ENCODE peak calls at places on chromosome 13, in ten cellular contexts. A, C, G, Z, B, H, W, Y, F and O are unnamed samples.

GRCh38 chr13:53200498-53201453 is 172.2 kb downstream of the OLFM4 start:
- DNase-seq in A (peak; percentile 76), C (peak; percentile 79), G (no peak), Z (no peak), B (peak; percentile 33), H (no peak), W (peak; percentile 72), Y (no peak), F (no peak), O (peak; percentile 37)

GRCh38 chr13:29861694-29862110 is 11.3 kb upstream of the UBL3 start:
- DNase-seq in A (no peak), C (no peak), G (no peak), Z (peak; percentile 32), B (no peak), H (peak; percentile 85), W (no peak), Y (no peak), F (no peak), O (no peak)

GRCh38 chr13:49374585-49375290 is 69.1 kb downstream of the CAB39L start:
- DNase-seq in A (no peak), C (no peak), G (no peak), Z (peak; percentile 19), B (no peak), H (peak; percentile 78), W (no peak), Y (no peak), F (no peak), O (peak; percentile 21)

GRCh38 chr13:30818323-30818960 is 83.1 kb downstream of the ALOX5AP start:
- DNase-seq in A (no peak), C (no peak), G (no peak), Z (no peak), B (no peak), H (peak; percentile 82), W (no peak), Y (peak; percentile 41), F (no peak), O (no peak)

GRCh38 chr13:51225034-51225433 is 2.8 kb downstream of the FAM124A start:
- DNase-seq in A (no peak), C (no peak), G (no peak), Z (no peak), B (no peak), H (no peak), W (no peak), Y (no peak), F (no peak), O (no peak)

GRCh38 chr13:76980075-76980718 is 11.7 kb upstream of the CLN5 start:
- DNase-seq in A (peak; percentile 80), C (peak; percentile 74), G (peak; percentile 43), Z (no peak), B (peak; percentile 84), H (peak; percentile 37), W (peak; percentile 91), Y (peak; percentile 81), F (peak; percentile 87), O (peak; percentile 94)

GRCh38 chr13:110817143-110817542 is 97.7 kb downstream of the ANKRD10 start:
- DNase-seq in A (no peak), C (no peak), G (no peak), Z (no peak), B (no peak), H (no peak), W (no peak), Y (no peak), F (no peak), O (no peak)

GRCh38 chr13:19957320-19958118 is 1.0 kb upstream of the ZMYM2 start:
- DNase-seq in A (peak; percentile 75), C (peak; percentile 70), G (no peak), Z (peak; percentile 21), B (peak; percentile 78), H (peak; percentile 76), W (peak; percentile 69), Y (peak; percentile 81), F (peak; percentile 83), O (peak; percentile 71)

GRCh38 chr13:98930014-98930625 is 47.7 kb downstream of the DOCK9 start:
- DNase-seq in A (no peak), C (no peak), G (no peak), Z (no peak), B (no peak), H (no peak), W (no peak), Y (no peak), F (no peak), O (no peak)

GRCh38 chr13:105177265-105177900 is 1358.1 kb downstream of the EFNB2 start:
- DNase-seq in A (no peak), C (no peak), G (no peak), Z (no peak), B (no peak), H (peak; percentile 25), W (no peak), Y (no peak), F (no peak), O (no peak)

GRCh38 chr13:95154441-95154886 is 146.8 kb downstream of the ABCC4 start:
- DNase-seq in A (no peak), C (no peak), G (no peak), Z (peak; percentile 30), B (no peak), H (peak; percentile 2), W (no peak), Y (no peak), F (no peak), O (no peak)

GRCh38 chr13:95155093-95155492 is 146.2 kb downstream of the ABCC4 start:
- DNase-seq in A (no peak), C (no peak), G (no peak), Z (no peak), B (no peak), H (no peak), W (no peak), Y (no peak), F (no peak), O (no peak)

GRCh38 chr13:95155504-95155903 is 145.7 kb downstream of the ABCC4 start:
- DNase-seq in A (no peak), C (no peak), G (no peak), Z (no peak), B (no peak), H (no peak), W (no peak), Y (no peak), F (no peak), O (no peak)

GRCh38 chr13:95153647-95154405 is 147.4 kb downstream of the ABCC4 start:
- DNase-seq in A (no peak), C (no peak), G (no peak), Z (no peak), B (no peak), H (no peak), W (no peak), Y (no peak), F (no peak), O (no peak)

DNA sequence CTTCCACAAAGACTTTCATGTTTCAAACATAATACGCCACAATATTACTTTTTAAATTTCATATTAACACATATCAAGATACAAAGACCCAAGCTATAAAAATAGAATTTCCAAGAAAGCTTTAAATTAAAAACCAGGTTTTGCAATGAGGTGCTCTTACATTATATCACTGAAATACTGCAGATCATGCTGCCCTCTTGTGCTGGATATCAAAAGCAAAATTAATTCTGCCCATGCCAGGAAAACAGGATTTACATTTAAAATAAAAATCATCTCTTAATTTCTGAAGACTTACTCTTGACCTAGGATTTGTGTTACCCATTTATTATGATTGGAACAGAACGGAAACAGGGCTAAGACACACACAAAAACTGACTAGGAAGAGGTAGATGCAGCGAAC is 145.0 kb downstream of the ABCC4 start:
- DNase-seq in A (no peak), C (no peak), G (no peak), Z (no peak), B (no peak), H (peak; percentile 36), W (no peak), Y (no peak), F (no peak), O (no peak)
- TF ChIP-seq CTCF in A (no peak), C (peak; percentile 43), G (peak; percentile 38), Z (no peak), B (no peak), H (peak; percentile 54), W (no peak), Y (no peak), F (no peak), O (peak; percentile 9)

GRCh38 chr13:92963029-92963428 is 263.6 kb upstream of the GPC6 start:
- DNase-seq in A (no peak), C (no peak), G (no peak), Z (no peak), B (no peak), H (no peak), W (no peak), Y (no peak), F (no peak), O (no peak)

GRCh38 chr13:92966900-92967299 is 259.7 kb upstream of the GPC6 start:
- DNase-seq in A (no peak), C (no peak), G (no peak), Z (no peak), B (no peak), H (no peak), W (no peak), Y (no peak), F (no peak), O (no peak)

GRCh38 chr13:92966341-92966740 is 260.3 kb upstream of the GPC6 start:
- DNase-seq in A (no peak), C (no peak), G (no peak), Z (no peak), B (no peak), H (no peak), W (no peak), Y (no peak), F (no peak), O (no peak)

GRCh38 chr13:92972751-92973150 is 253.9 kb upstream of the GPC6 start:
- DNase-seq in A (no peak), C (no peak), G (no peak), Z (no peak), B (no peak), H (no peak), W (no peak), Y (no peak), F (no peak), O (no peak)

GRCh38 chr13:92967923-92968322 is 258.7 kb upstream of the GPC6 start:
- DNase-seq in A (no peak), C (no peak), G (no peak), Z (no peak), B (no peak), H (no peak), W (no peak), Y (no peak), F (no peak), O (no peak)
- TF ChIP-seq CTCF in A (no peak), C (no peak), G (no peak), Z (peak; percentile 29), B (no peak), H (peak; percentile 35), W (no peak), Y (no peak), F (no peak), O (no peak)

DNA sequence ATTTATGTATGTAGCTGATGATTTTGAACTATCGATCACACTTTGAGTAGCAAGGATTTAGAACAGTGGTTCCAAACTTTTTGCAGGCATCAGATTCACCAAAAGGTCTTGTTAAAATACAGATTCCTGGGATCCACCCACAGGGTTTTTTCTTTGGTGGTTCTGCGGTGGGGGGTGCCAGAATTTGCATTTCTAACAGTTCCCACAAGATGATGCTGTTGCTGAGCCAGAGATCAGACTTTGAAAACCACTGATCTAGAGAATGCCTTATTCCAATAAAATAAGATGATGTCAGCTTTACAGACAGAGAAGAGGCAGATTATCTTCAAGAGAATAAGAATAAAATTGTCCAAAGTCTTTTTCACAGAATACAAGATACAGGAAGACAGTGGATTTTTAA is 80.9 kb upstream of the SHISA2 start:
- DNase-seq in A (no peak), C (no peak), G (no peak), Z (no peak), B (no peak), H (no peak), W (no peak), Y (no peak), F (no peak), O (no peak)
- TF ChIP-seq CTCF in A (no peak), C (no peak), G (peak; percentile 48), Z (no peak), B (no peak), H (peak; percentile 44), W (no peak), Y (no peak), F (no peak), O (no peak)

GRCh38 chr13:32378012-32378411 is 49.9 kb downstream of the N4BP2L1 start:
- DNase-seq in A (no peak), C (no peak), G (no peak), Z (no peak), B (no peak), H (no peak), W (no peak), Y (no peak), F (no peak), O (no peak)
- TF ChIP-seq CTCF in A (no peak), C (peak; percentile 7), G (no peak), Z (no peak), B (no peak), H (no peak), W (no peak), Y (no peak), F (no peak), O (no peak)